ENCODE peak calls at places on chromosomes 6 and 20, in five cellular contexts. One of them, this sample, is unnamed.

GRCh38 chr6:13531956-13532355 is 42.4 kb upstream of the SIRT5 start:
- DNase-seq in fibroblast of pulmonary artery: no peak
- DNase-seq in lower leg skin: no peak
- DNase-seq in AG08395: no peak
- DNase-seq in cardiac muscle cell: no peak
- DNase-seq in this sample: no peak

GRCh38 chr20:3842332-3842930 is 4.2 kb upstream of the MAVS start:
- DNase-seq in lower leg skin: no peak
- DNase-seq in cardiac muscle cell: no peak
- DNase-seq in AG08395: no peak
- DNase-seq in fibroblast of pulmonary artery: no peak
- DNase-seq in this sample: no peak

GRCh38 chr6:150517175-150517574 is 82.5 kb upstream of the PLEKHG1 start:
- DNase-seq in cardiac muscle cell: no peak
- DNase-seq in lower leg skin: no peak
- DNase-seq in fibroblast of pulmonary artery: no peak
- DNase-seq in AG08395: no peak
- DNase-seq in this sample: no peak

GRCh38 chr20:53848304-53848703 is 222.1 kb downstream of the BCAS1 start:
- DNase-seq in lower leg skin: no peak
- DNase-seq in cardiac muscle cell: no peak
- DNase-seq in AG08395: no peak
- DNase-seq in fibroblast of pulmonary artery: no peak
- DNase-seq in this sample: no peak

GRCh38 chr20:37741055-37741454 is 47.2 kb downstream of the CTNNBL1 start:
- DNase-seq in AG08395: no peak
- DNase-seq in fibroblast of pulmonary artery: no peak
- DNase-seq in cardiac muscle cell: no peak
- DNase-seq in lower leg skin: no peak
- DNase-seq in this sample: no peak

GRCh38 chr6:39926668-39927067 is 7.6 kb downstream of the MOCS1 start:
- DNase-seq in lower leg skin: no peak
- DNase-seq in AG08395: no peak
- DNase-seq in fibroblast of pulmonary artery: peak; percentile 14
- DNase-seq in cardiac muscle cell: no peak
- DNase-seq in this sample: no peak

GRCh38 chr20:62689861-62690644 is 18.6 kb upstream of the NTSR1 start:
- DNase-seq in cardiac muscle cell: no peak
- DNase-seq in fibroblast of pulmonary artery: no peak
- DNase-seq in AG08395: no peak
- DNase-seq in lower leg skin: no peak
- DNase-seq in this sample: no peak

GRCh38 chr6:122673345-122673961 is 63.2 kb downstream of the PKIB start:
- DNase-seq in lower leg skin: no peak
- DNase-seq in fibroblast of pulmonary artery: no peak
- DNase-seq in cardiac muscle cell: no peak
- DNase-seq in AG08395: no peak
- DNase-seq in this sample: no peak

GRCh38 chr6:169978615-169979161 is 227.3 kb downstream of the ERMARD start:
- DNase-seq in AG08395: peak; percentile 62
- DNase-seq in cardiac muscle cell: no peak
- DNase-seq in fibroblast of pulmonary artery: no peak
- DNase-seq in lower leg skin: peak; percentile 76
- DNase-seq in this sample: peak; percentile 41

GRCh38 chr6:80021591-80021990 is 17.1 kb downstream of the TTK start:
- DNase-seq in cardiac muscle cell: no peak
- DNase-seq in lower leg skin: no peak
- DNase-seq in AG08395: no peak
- DNase-seq in fibroblast of pulmonary artery: no peak
- DNase-seq in this sample: no peak

GRCh38 chr20:32804022-32804715 is 15.6 kb upstream of the MAPRE1 start:
- DNase-seq in cardiac muscle cell: no peak
- DNase-seq in fibroblast of pulmonary artery: no peak
- DNase-seq in lower leg skin: no peak
- DNase-seq in AG08395: no peak
- DNase-seq in this sample: no peak

GRCh38 chr20:31596831-31597482 is 8.1 kb upstream of the ID1 start:
- DNase-seq in fibroblast of pulmonary artery: no peak
- DNase-seq in cardiac muscle cell: no peak
- DNase-seq in lower leg skin: no peak
- DNase-seq in AG08395: peak; percentile 0
- DNase-seq in this sample: no peak

GRCh38 chr20:24816907-24817306 is 132.2 kb upstream of the CST7 start:
- DNase-seq in AG08395: no peak
- DNase-seq in cardiac muscle cell: no peak
- DNase-seq in lower leg skin: no peak
- DNase-seq in fibroblast of pulmonary artery: no peak
- DNase-seq in this sample: no peak

GRCh38 chr6:121691126-121691540 is 255.7 kb downstream of the GJA1 start:
- DNase-seq in fibroblast of pulmonary artery: peak; percentile 36
- DNase-seq in lower leg skin: no peak
- DNase-seq in cardiac muscle cell: no peak
- DNase-seq in AG08395: peak; percentile 3
- DNase-seq in this sample: no peak

GRCh38 chr6:90537027-90537426 is 49.8 kb downstream of the MAP3K7 start:
- DNase-seq in AG08395: peak; percentile 15
- DNase-seq in cardiac muscle cell: no peak
- DNase-seq in fibroblast of pulmonary artery: peak; percentile 86
- DNase-seq in lower leg skin: no peak
- DNase-seq in this sample: no peak

GRCh38 chr6:107118976-107119375 is 3.7 kb upstream of the BEND3 start:
- DNase-seq in cardiac muscle cell: no peak
- DNase-seq in AG08395: no peak
- DNase-seq in fibroblast of pulmonary artery: no peak
- DNase-seq in lower leg skin: no peak
- DNase-seq in this sample: no peak

GRCh38 chr20:22684072-22684762 is 99.8 kb upstream of the FOXA2 start:
- DNase-seq in cardiac muscle cell: peak; percentile 77
- DNase-seq in fibroblast of pulmonary artery: peak; percentile 87
- DNase-seq in AG08395: peak; percentile 77
- DNase-seq in lower leg skin: peak; percentile 55
- DNase-seq in this sample: no peak

GRCh38 chr20:52595492-52595891 is 376.7 kb upstream of the TSHZ2 start:
- DNase-seq in fibroblast of pulmonary artery: no peak
- DNase-seq in lower leg skin: no peak
- DNase-seq in cardiac muscle cell: peak; percentile 24
- DNase-seq in AG08395: no peak
- DNase-seq in this sample: no peak

GRCh38 chr6:33427585-33428218 is 7.8 kb downstream of the SYNGAP1 start:
- DNase-seq in lower leg skin: no peak
- DNase-seq in fibroblast of pulmonary artery: no peak
- DNase-seq in cardiac muscle cell: peak; percentile 75
- DNase-seq in AG08395: peak; percentile 58
- DNase-seq in this sample: no peak

GRCh38 chr20:23702021-23702420 is 13.2 kb upstream of the CST4 start:
- DNase-seq in lower leg skin: no peak
- DNase-seq in AG08395: peak; percentile 18
- DNase-seq in cardiac muscle cell: no peak
- DNase-seq in fibroblast of pulmonary artery: peak; percentile 32
- DNase-seq in this sample: no peak

GRCh38 chr6:17622144-17622543 is 22.0 kb downstream of the FAM8A1 start:
- DNase-seq in lower leg skin: no peak
- DNase-seq in AG08395: no peak
- DNase-seq in cardiac muscle cell: no peak
- DNase-seq in fibroblast of pulmonary artery: no peak
- DNase-seq in this sample: no peak

GRCh38 chr6:41306187-41306854 is 19.8 kb upstream of the TREM1 start:
- DNase-seq in fibroblast of pulmonary artery: peak; percentile 62
- DNase-seq in lower leg skin: peak; percentile 24
- DNase-seq in cardiac muscle cell: peak; percentile 78
- DNase-seq in AG08395: peak; percentile 40
- DNase-seq in this sample: peak; percentile 35

GRCh38 chr6:3565291-3565690 is 108.4 kb upstream of the SLC22A23 start:
- DNase-seq in lower leg skin: no peak
- DNase-seq in AG08395: no peak
- DNase-seq in cardiac muscle cell: no peak
- DNase-seq in fibroblast of pulmonary artery: no peak
- DNase-seq in this sample: no peak

GRCh38 chr6:168252267-168252666 is 67.3 kb downstream of the DACT2 start:
- DNase-seq in fibroblast of pulmonary artery: no peak
- DNase-seq in cardiac muscle cell: no peak
- DNase-seq in lower leg skin: no peak
- DNase-seq in AG08395: no peak
- DNase-seq in this sample: no peak

GRCh38 chr6:140079328-140079727 is 704.9 kb upstream of the CITED2 start:
- DNase-seq in fibroblast of pulmonary artery: peak; percentile 97
- DNase-seq in lower leg skin: no peak
- DNase-seq in cardiac muscle cell: no peak
- DNase-seq in AG08395: no peak
- DNase-seq in this sample: no peak

GRCh38 chr20:19495905-19496703 is 262.0 kb upstream of the RIN2 start:
- DNase-seq in lower leg skin: no peak
- DNase-seq in fibroblast of pulmonary artery: no peak
- DNase-seq in cardiac muscle cell: no peak
- DNase-seq in AG08395: peak; percentile 76
- DNase-seq in this sample: no peak

GRCh38 chr6:34424200-34425131 is 1.4 kb downstream of the RPS10 start:
- DNase-seq in cardiac muscle cell: no peak
- DNase-seq in lower leg skin: no peak
- DNase-seq in AG08395: no peak
- DNase-seq in fibroblast of pulmonary artery: no peak
- DNase-seq in this sample: no peak

GRCh38 chr20:4546342-4546741 is 175.4 kb upstream of the PRND start:
- DNase-seq in AG08395: no peak
- DNase-seq in lower leg skin: no peak
- DNase-seq in cardiac muscle cell: no peak
- DNase-seq in fibroblast of pulmonary artery: no peak
- DNase-seq in this sample: no peak

GRCh38 chr6:107323133-107323785 is 136.1 kb downstream of the PDSS2 start:
- DNase-seq in AG08395: peak; percentile 52
- DNase-seq in lower leg skin: no peak
- DNase-seq in fibroblast of pulmonary artery: peak; percentile 44
- DNase-seq in cardiac muscle cell: no peak
- DNase-seq in this sample: no peak

GRCh38 chr20:32368930-32369329 is 10.8 kb downstream of the ASXL1 start:
- DNase-seq in fibroblast of pulmonary artery: peak; percentile 45
- DNase-seq in AG08395: no peak
- DNase-seq in lower leg skin: no peak
- DNase-seq in cardiac muscle cell: no peak
- DNase-seq in this sample: no peak

GRCh38 chr6:12170351-12171079 is 119.6 kb upstream of the EDN1 start:
- DNase-seq in fibroblast of pulmonary artery: no peak
- DNase-seq in AG08395: no peak
- DNase-seq in lower leg skin: no peak
- DNase-seq in cardiac muscle cell: no peak
- DNase-seq in this sample: no peak

GRCh38 chr20:44643596-44644383 is 7.7 kb downstream of the ADA start:
- DNase-seq in fibroblast of pulmonary artery: peak; percentile 95
- DNase-seq in AG08395: peak; percentile 64
- DNase-seq in lower leg skin: peak; percentile 34
- DNase-seq in cardiac muscle cell: peak; percentile 41
- DNase-seq in this sample: no peak

GRCh38 chr20:47765715-47766594 is 19.3 kb downstream of the SULF2 start:
- DNase-seq in fibroblast of pulmonary artery: no peak
- DNase-seq in cardiac muscle cell: no peak
- DNase-seq in AG08395: no peak
- DNase-seq in lower leg skin: no peak
- DNase-seq in this sample: no peak

GRCh38 chr6:133553652-133554051 is 312.5 kb downstream of the EYA4 start:
- DNase-seq in lower leg skin: no peak
- DNase-seq in cardiac muscle cell: peak; percentile 76
- DNase-seq in AG08395: peak; percentile 50
- DNase-seq in fibroblast of pulmonary artery: peak; percentile 84
- DNase-seq in this sample: no peak

This sample was measured in breast epithelium.